ENCODE peak calls at places on chromosomes 11 and 22, in ten cellular contexts. B is A172; L is PC-9; I is EH; Y is stimulated activated CD8-positive, alpha-beta memory T cell treated with anti-CD3 and anti-CD28 coated beads, Interleukin-15, amount 100 ng/mL, for 1 hour; E is fibroblast of mammary gland; F is effector memory CD8-positive, alpha-beta T cell; O is NCI-H510A; P is COR-L47; C is hepatic stellate cell. A is an unnamed sample.

GRCh38 chr11:7246179-7246578 is 5.5 kb upstream of the SYT9 start:
- DNase-seq in B (no peak), L (no peak), I (no peak), Y (no peak), E (no peak), F (no peak), O (no peak), P (no peak), C (no peak), A (no peak)

GRCh38 chr11:72673943-72674828 is at the start of gene PDE2A:
- DNase-seq in B (no peak), L (no peak), I (no peak), Y (no peak), E (no peak), F (no peak), O (peak; percentile 53), P (no peak), C (no peak), A (no peak)

GRCh38 chr11:94218372-94218771 is 86.0 kb upstream of the IZUMO1R start:
- DNase-seq in B (no peak), L (no peak), I (peak; percentile 10), Y (no peak), E (no peak), F (no peak), O (no peak), P (no peak), C (no peak), A (no peak)

GRCh38 chr11:14789879-14790484 is 102.0 kb downstream of the CYP2R1 start:
- DNase-seq in B (no peak), L (no peak), I (peak; percentile 14), Y (no peak), E (peak; percentile 20), F (no peak), O (no peak), P (no peak), C (no peak), A (no peak)

GRCh38 chr22:37808294-37808657 is 542 bp downstream of the GCAT start:
- DNase-seq in B (no peak), L (no peak), I (no peak), Y (no peak), E (peak; percentile 50), F (no peak), O (no peak), P (no peak), C (peak; percentile 37), A (no peak)

GRCh38 chr11:65424200-65425104 is 1.9 kb downstream of the NEAT1 start:
- DNase-seq in B (peak; percentile 63), L (peak; percentile 59), I (peak; percentile 74), Y (no peak), E (peak; percentile 56), F (peak; percentile 52), O (no peak), P (no peak), C (peak; percentile 43), A (no peak)

GRCh38 chr11:71472941-71473792 is 20.2 kb downstream of the NADSYN1 start:
- DNase-seq in B (no peak), L (no peak), I (no peak), Y (no peak), E (no peak), F (no peak), O (no peak), P (no peak), C (no peak), A (no peak)

GRCh38 chr11:85765835-85766234 is 45.1 kb downstream of the SYTL2 start:
- DNase-seq in B (no peak), L (no peak), I (no peak), Y (no peak), E (no peak), F (no peak), O (no peak), P (no peak), C (no peak), A (no peak)

GRCh38 chr22:36775589-36775965 is 342 bp downstream of the IFT27 start:
- DNase-seq in B (no peak), L (no peak), I (peak; percentile 16), Y (peak; percentile 15), E (peak; percentile 3), F (peak; percentile 47), O (no peak), P (peak; percentile 19), C (no peak), A (no peak)

GRCh38 chr11:134760307-134760706 is 348.3 kb upstream of the B3GAT1 start:
- DNase-seq in B (no peak), L (no peak), I (no peak), Y (no peak), E (no peak), F (no peak), O (no peak), P (no peak), C (no peak), A (no peak)

GRCh38 chr22:22687638-22688500 is 43.5 kb downstream of the GGTLC2 start:
- DNase-seq in B (peak; percentile 44), L (no peak), I (peak; percentile 67), Y (no peak), E (peak; percentile 71), F (peak; percentile 9), O (no peak), P (no peak), C (peak; percentile 50), A (peak; percentile 33)

GRCh38 chr11:128678017-128678416 is 15.9 kb upstream of the FLI1 start:
- DNase-seq in B (no peak), L (no peak), I (peak; percentile 19), Y (no peak), E (no peak), F (no peak), O (no peak), P (no peak), C (no peak), A (no peak)

GRCh38 chr11:46242462-46242960 is 35.0 kb upstream of the CREB3L1 start:
- DNase-seq in B (no peak), L (no peak), I (no peak), Y (no peak), E (no peak), F (no peak), O (no peak), P (no peak), C (no peak), A (no peak)

GRCh38 chr22:32804036-32804435 is 2.5 kb downstream of the TIMP3 start:
- DNase-seq in B (peak; percentile 28), L (no peak), I (peak; percentile 81), Y (no peak), E (peak; percentile 74), F (no peak), O (no peak), P (no peak), C (peak; percentile 75), A (no peak)

GRCh38 chr22:19738664-19739447 is 15.5 kb downstream of the GP1BB start:
- DNase-seq in B (no peak), L (no peak), I (no peak), Y (no peak), E (no peak), F (no peak), O (no peak), P (no peak), C (no peak), A (no peak)

GRCh38 chr11:61297741-61298140 is 2.6 kb upstream of the VWCE start:
- DNase-seq in B (peak; percentile 67), L (no peak), I (peak; percentile 96), Y (no peak), E (peak; percentile 99), F (no peak), O (no peak), P (no peak), C (peak; percentile 85), A (no peak)